ENCODE peak calls at places on chromosome 1, in seven cellular contexts. One of them, this sample, is unnamed.

GRCh38 chr1:193406901-193407300 is 220.5 kb upstream of the B3GALT2 start:
- DNase-seq in mucosa of descending colon: no peak
- DNase-seq in epithelial cell of esophagus: peak
- DNase-seq in posterior vena cava: no peak
- DNase-seq in SIG-M5: no peak
- DNase-seq in KBM-7: peak
- DNase-seq in activated naive CD4-positive, alpha-beta T cell treated with anti-CD3 and anti-CD28 coated beads, Interleukin-2, amount 50 U/mL, for 72 hours: no peak
- DNase-seq in this sample: peak

GRCh38 chr1:84060781-84061180 is 61.8 kb upstream of the TTLL7 start:
- DNase-seq in mucosa of descending colon: no peak
- DNase-seq in epithelial cell of esophagus: no peak
- DNase-seq in posterior vena cava: no peak
- DNase-seq in SIG-M5: no peak
- DNase-seq in KBM-7: no peak
- DNase-seq in activated naive CD4-positive, alpha-beta T cell treated with anti-CD3 and anti-CD28 coated beads, Interleukin-2, amount 50 U/mL, for 72 hours: no peak
- DNase-seq in this sample: no peak

GRCh38 chr1:243798726-243799125 is 51.3 kb downstream of the AKT3 start:
- DNase-seq in mucosa of descending colon: no peak
- DNase-seq in epithelial cell of esophagus: peak
- DNase-seq in posterior vena cava: no peak
- DNase-seq in SIG-M5: no peak
- DNase-seq in KBM-7: no peak
- DNase-seq in activated naive CD4-positive, alpha-beta T cell treated with anti-CD3 and anti-CD28 coated beads, Interleukin-2, amount 50 U/mL, for 72 hours: no peak
- DNase-seq in this sample: no peak

GRCh38 chr1:93774707-93775106 is 93.1 kb upstream of the BCAR3 start:
- DNase-seq in mucosa of descending colon: no peak
- DNase-seq in epithelial cell of esophagus: no peak
- DNase-seq in posterior vena cava: no peak
- DNase-seq in SIG-M5: no peak
- DNase-seq in KBM-7: no peak
- DNase-seq in activated naive CD4-positive, alpha-beta T cell treated with anti-CD3 and anti-CD28 coated beads, Interleukin-2, amount 50 U/mL, for 72 hours: no peak
- DNase-seq in this sample: no peak

GRCh38 chr1:68015960-68016359 is 34.5 kb downstream of the DIRAS3 start:
- DNase-seq in mucosa of descending colon: no peak
- DNase-seq in epithelial cell of esophagus: no peak
- DNase-seq in posterior vena cava: no peak
- DNase-seq in SIG-M5: no peak
- DNase-seq in KBM-7: no peak
- DNase-seq in activated naive CD4-positive, alpha-beta T cell treated with anti-CD3 and anti-CD28 coated beads, Interleukin-2, amount 50 U/mL, for 72 hours: no peak
- DNase-seq in this sample: no peak

GRCh38 chr1:23483327-23484252 is at the start of gene ASAP3:
- DNase-seq in mucosa of descending colon: peak
- DNase-seq in epithelial cell of esophagus: peak
- DNase-seq in posterior vena cava: no peak
- DNase-seq in SIG-M5: no peak
- DNase-seq in KBM-7: no peak
- DNase-seq in activated naive CD4-positive, alpha-beta T cell treated with anti-CD3 and anti-CD28 coated beads, Interleukin-2, amount 50 U/mL, for 72 hours: peak
- DNase-seq in this sample: no peak

GRCh38 chr1:180094705-180095280 is 59.9 kb upstream of the QSOX1 start:
- DNase-seq in mucosa of descending colon: no peak
- DNase-seq in epithelial cell of esophagus: no peak
- DNase-seq in posterior vena cava: no peak
- DNase-seq in SIG-M5: no peak
- DNase-seq in KBM-7: no peak
- DNase-seq in activated naive CD4-positive, alpha-beta T cell treated with anti-CD3 and anti-CD28 coated beads, Interleukin-2, amount 50 U/mL, for 72 hours: no peak
- DNase-seq in this sample: no peak

GRCh38 chr1:209850342-209850979 is 22.7 kb downstream of the UTP25 start:
- DNase-seq in mucosa of descending colon: peak
- DNase-seq in epithelial cell of esophagus: peak
- DNase-seq in posterior vena cava: no peak
- DNase-seq in SIG-M5: no peak
- DNase-seq in KBM-7: peak
- DNase-seq in activated naive CD4-positive, alpha-beta T cell treated with anti-CD3 and anti-CD28 coated beads, Interleukin-2, amount 50 U/mL, for 72 hours: no peak
- DNase-seq in this sample: peak

GRCh38 chr1:206739411-206740076 is 31.0 kb upstream of the IL19 start:
- DNase-seq in mucosa of descending colon: no peak
- DNase-seq in epithelial cell of esophagus: no peak
- DNase-seq in posterior vena cava: no peak
- DNase-seq in SIG-M5: no peak
- DNase-seq in KBM-7: no peak
- DNase-seq in activated naive CD4-positive, alpha-beta T cell treated with anti-CD3 and anti-CD28 coated beads, Interleukin-2, amount 50 U/mL, for 72 hours: peak
- DNase-seq in this sample: peak

GRCh38 chr1:159122005-159122621 is 45.5 kb upstream of the AIM2 start:
- DNase-seq in mucosa of descending colon: no peak
- DNase-seq in epithelial cell of esophagus: peak
- DNase-seq in posterior vena cava: no peak
- DNase-seq in SIG-M5: no peak
- DNase-seq in KBM-7: no peak
- DNase-seq in activated naive CD4-positive, alpha-beta T cell treated with anti-CD3 and anti-CD28 coated beads, Interleukin-2, amount 50 U/mL, for 72 hours: no peak
- DNase-seq in this sample: no peak

GRCh38 chr1:45266151-45266801 is 59.9 kb upstream of the ZSWIM5 start:
- DNase-seq in mucosa of descending colon: peak
- DNase-seq in epithelial cell of esophagus: peak
- DNase-seq in posterior vena cava: peak
- DNase-seq in SIG-M5: no peak
- DNase-seq in KBM-7: no peak
- DNase-seq in activated naive CD4-positive, alpha-beta T cell treated with anti-CD3 and anti-CD28 coated beads, Interleukin-2, amount 50 U/mL, for 72 hours: no peak
- DNase-seq in this sample: no peak

GRCh38 chr1:118304722-118305344 is 119.8 kb upstream of the SPAG17 start:
- DNase-seq in mucosa of descending colon: no peak
- DNase-seq in epithelial cell of esophagus: peak
- DNase-seq in posterior vena cava: no peak
- DNase-seq in SIG-M5: no peak
- DNase-seq in KBM-7: no peak
- DNase-seq in activated naive CD4-positive, alpha-beta T cell treated with anti-CD3 and anti-CD28 coated beads, Interleukin-2, amount 50 U/mL, for 72 hours: no peak
- DNase-seq in this sample: peak

GRCh38 chr1:159978107-159978398 is 24.0 kb upstream of the SLAMF9 start:
- DNase-seq in mucosa of descending colon: no peak
- DNase-seq in epithelial cell of esophagus: no peak
- DNase-seq in posterior vena cava: no peak
- DNase-seq in SIG-M5: no peak
- DNase-seq in KBM-7: no peak
- DNase-seq in activated naive CD4-positive, alpha-beta T cell treated with anti-CD3 and anti-CD28 coated beads, Interleukin-2, amount 50 U/mL, for 72 hours: no peak
- DNase-seq in this sample: no peak

GRCh38 chr1:94248956-94249688 is 11.7 kb upstream of the ARHGAP29 start:
- DNase-seq in mucosa of descending colon: no peak
- DNase-seq in epithelial cell of esophagus: peak
- DNase-seq in posterior vena cava: no peak
- DNase-seq in SIG-M5: no peak
- DNase-seq in KBM-7: no peak
- DNase-seq in activated naive CD4-positive, alpha-beta T cell treated with anti-CD3 and anti-CD28 coated beads, Interleukin-2, amount 50 U/mL, for 72 hours: no peak
- DNase-seq in this sample: no peak

GRCh38 chr1:19287436-19288185 is 959 bp downstream of the AKR7A3 start:
- DNase-seq in mucosa of descending colon: peak
- DNase-seq in epithelial cell of esophagus: no peak
- DNase-seq in posterior vena cava: no peak
- DNase-seq in SIG-M5: no peak
- DNase-seq in KBM-7: no peak
- DNase-seq in activated naive CD4-positive, alpha-beta T cell treated with anti-CD3 and anti-CD28 coated beads, Interleukin-2, amount 50 U/mL, for 72 hours: no peak
- DNase-seq in this sample: no peak

GRCh38 chr1:221564891-221565290 is 177.0 kb downstream of the DUSP10 start:
- DNase-seq in mucosa of descending colon: no peak
- DNase-seq in epithelial cell of esophagus: no peak
- DNase-seq in posterior vena cava: no peak
- DNase-seq in SIG-M5: no peak
- DNase-seq in KBM-7: no peak
- DNase-seq in activated naive CD4-positive, alpha-beta T cell treated with anti-CD3 and anti-CD28 coated beads, Interleukin-2, amount 50 U/mL, for 72 hours: no peak
- DNase-seq in this sample: no peak

GRCh38 chr1:220894025-220894923 is 15.0 kb downstream of the HLX start:
- DNase-seq in mucosa of descending colon: no peak
- DNase-seq in epithelial cell of esophagus: no peak
- DNase-seq in posterior vena cava: no peak
- DNase-seq in SIG-M5: no peak
- DNase-seq in KBM-7: no peak
- DNase-seq in activated naive CD4-positive, alpha-beta T cell treated with anti-CD3 and anti-CD28 coated beads, Interleukin-2, amount 50 U/mL, for 72 hours: no peak
- DNase-seq in this sample: no peak

GRCh38 chr1:44417351-44418021 is 12.4 kb downstream of the RNF220 start:
- DNase-seq in mucosa of descending colon: peak
- DNase-seq in epithelial cell of esophagus: no peak
- DNase-seq in posterior vena cava: no peak
- DNase-seq in SIG-M5: no peak
- DNase-seq in KBM-7: no peak
- DNase-seq in activated naive CD4-positive, alpha-beta T cell treated with anti-CD3 and anti-CD28 coated beads, Interleukin-2, amount 50 U/mL, for 72 hours: no peak
- DNase-seq in this sample: no peak

GRCh38 chr1:26733982-26734381 is 38.2 kb downstream of the ARID1A start:
- DNase-seq in mucosa of descending colon: no peak
- DNase-seq in epithelial cell of esophagus: peak
- DNase-seq in posterior vena cava: no peak
- DNase-seq in SIG-M5: no peak
- DNase-seq in KBM-7: no peak
- DNase-seq in activated naive CD4-positive, alpha-beta T cell treated with anti-CD3 and anti-CD28 coated beads, Interleukin-2, amount 50 U/mL, for 72 hours: no peak
- DNase-seq in this sample: peak

GRCh38 chr1:228037401-228038386 is 30.9 kb downstream of the WNT3A start:
- DNase-seq in mucosa of descending colon: peak
- DNase-seq in epithelial cell of esophagus: peak
- DNase-seq in posterior vena cava: peak
- DNase-seq in SIG-M5: no peak
- DNase-seq in KBM-7: no peak
- DNase-seq in activated naive CD4-positive, alpha-beta T cell treated with anti-CD3 and anti-CD28 coated beads, Interleukin-2, amount 50 U/mL, for 72 hours: peak
- DNase-seq in this sample: no peak

GRCh38 chr1:19861034-19861433 is 21.2 kb upstream of the OTUD3 start:
- DNase-seq in mucosa of descending colon: no peak
- DNase-seq in epithelial cell of esophagus: peak
- DNase-seq in posterior vena cava: no peak
- DNase-seq in SIG-M5: no peak
- DNase-seq in KBM-7: no peak
- DNase-seq in activated naive CD4-positive, alpha-beta T cell treated with anti-CD3 and anti-CD28 coated beads, Interleukin-2, amount 50 U/mL, for 72 hours: no peak
- DNase-seq in this sample: no peak

GRCh38 chr1:32892368-32893197 is 6.3 kb downstream of the HPCA start:
- DNase-seq in mucosa of descending colon: peak
- DNase-seq in epithelial cell of esophagus: peak
- DNase-seq in posterior vena cava: peak
- DNase-seq in SIG-M5: no peak
- DNase-seq in KBM-7: peak
- DNase-seq in activated naive CD4-positive, alpha-beta T cell treated with anti-CD3 and anti-CD28 coated beads, Interleukin-2, amount 50 U/mL, for 72 hours: no peak
- DNase-seq in this sample: no peak

GRCh38 chr1:10308001-10308400 is 90.9 kb upstream of the PGD start:
- DNase-seq in mucosa of descending colon: no peak
- DNase-seq in epithelial cell of esophagus: no peak
- DNase-seq in posterior vena cava: no peak
- DNase-seq in SIG-M5: no peak
- DNase-seq in KBM-7: no peak
- DNase-seq in activated naive CD4-positive, alpha-beta T cell treated with anti-CD3 and anti-CD28 coated beads, Interleukin-2, amount 50 U/mL, for 72 hours: no peak
- DNase-seq in this sample: no peak

GRCh38 chr1:35454175-35454574 is 103.0 kb downstream of the KIAA0319L start:
- DNase-seq in mucosa of descending colon: no peak
- DNase-seq in epithelial cell of esophagus: no peak
- DNase-seq in posterior vena cava: no peak
- DNase-seq in SIG-M5: no peak
- DNase-seq in KBM-7: no peak
- DNase-seq in activated naive CD4-positive, alpha-beta T cell treated with anti-CD3 and anti-CD28 coated beads, Interleukin-2, amount 50 U/mL, for 72 hours: no peak
- DNase-seq in this sample: peak

GRCh38 chr1:103788377-103788776 is 38.7 kb downstream of the AMY1C start:
- DNase-seq in mucosa of descending colon: no peak
- DNase-seq in epithelial cell of esophagus: peak
- DNase-seq in posterior vena cava: no peak
- DNase-seq in SIG-M5: no peak
- DNase-seq in KBM-7: peak
- DNase-seq in activated naive CD4-positive, alpha-beta T cell treated with anti-CD3 and anti-CD28 coated beads, Interleukin-2, amount 50 U/mL, for 72 hours: no peak
- DNase-seq in this sample: peak

GRCh38 chr1:28950006-28950405 is 35.6 kb downstream of the EPB41 start:
- DNase-seq in mucosa of descending colon: no peak
- DNase-seq in epithelial cell of esophagus: no peak
- DNase-seq in posterior vena cava: no peak
- DNase-seq in SIG-M5: no peak
- DNase-seq in KBM-7: no peak
- DNase-seq in activated naive CD4-positive, alpha-beta T cell treated with anti-CD3 and anti-CD28 coated beads, Interleukin-2, amount 50 U/mL, for 72 hours: no peak
- DNase-seq in this sample: no peak

GRCh38 chr1:38039386-38039933 is 7.1 kb downstream of the POU3F1 start:
- DNase-seq in mucosa of descending colon: no peak
- DNase-seq in epithelial cell of esophagus: no peak
- DNase-seq in posterior vena cava: no peak
- DNase-seq in SIG-M5: no peak
- DNase-seq in KBM-7: no peak
- DNase-seq in activated naive CD4-positive, alpha-beta T cell treated with anti-CD3 and anti-CD28 coated beads, Interleukin-2, amount 50 U/mL, for 72 hours: no peak
- DNase-seq in this sample: no peak

GRCh38 chr1:184160942-184161698 is 109.6 kb downstream of the TSEN15 start:
- DNase-seq in mucosa of descending colon: no peak
- DNase-seq in epithelial cell of esophagus: no peak
- DNase-seq in posterior vena cava: no peak
- DNase-seq in SIG-M5: no peak
- DNase-seq in KBM-7: no peak
- DNase-seq in activated naive CD4-positive, alpha-beta T cell treated with anti-CD3 and anti-CD28 coated beads, Interleukin-2, amount 50 U/mL, for 72 hours: no peak
- DNase-seq in this sample: no peak

GRCh38 chr1:194039578-194039977 is 853.2 kb upstream of the B3GALT2 start:
- DNase-seq in mucosa of descending colon: no peak
- DNase-seq in epithelial cell of esophagus: peak
- DNase-seq in posterior vena cava: no peak
- DNase-seq in SIG-M5: no peak
- DNase-seq in KBM-7: no peak
- DNase-seq in activated naive CD4-positive, alpha-beta T cell treated with anti-CD3 and anti-CD28 coated beads, Interleukin-2, amount 50 U/mL, for 72 hours: no peak
- DNase-seq in this sample: no peak

GRCh38 chr1:24940231-24940630 is 10.2 kb upstream of the RUNX3 start:
- DNase-seq in mucosa of descending colon: no peak
- DNase-seq in epithelial cell of esophagus: no peak
- DNase-seq in posterior vena cava: no peak
- DNase-seq in SIG-M5: no peak
- DNase-seq in KBM-7: no peak
- DNase-seq in activated naive CD4-positive, alpha-beta T cell treated with anti-CD3 and anti-CD28 coated beads, Interleukin-2, amount 50 U/mL, for 72 hours: no peak
- DNase-seq in this sample: no peak

GRCh38 chr1:30840904-30841598 is 67.5 kb downstream of the SDC3 start:
- DNase-seq in mucosa of descending colon: no peak
- DNase-seq in epithelial cell of esophagus: no peak
- DNase-seq in posterior vena cava: no peak
- DNase-seq in SIG-M5: no peak
- DNase-seq in KBM-7: peak
- DNase-seq in activated naive CD4-positive, alpha-beta T cell treated with anti-CD3 and anti-CD28 coated beads, Interleukin-2, amount 50 U/mL, for 72 hours: no peak
- DNase-seq in this sample: peak

GRCh38 chr1:207321790-207322530 is 482 bp downstream of the CD55 start:
- DNase-seq in mucosa of descending colon: no peak
- DNase-seq in epithelial cell of esophagus: peak
- DNase-seq in posterior vena cava: no peak
- DNase-seq in SIG-M5: no peak
- DNase-seq in KBM-7: peak
- DNase-seq in activated naive CD4-positive, alpha-beta T cell treated with anti-CD3 and anti-CD28 coated beads, Interleukin-2, amount 50 U/mL, for 72 hours: no peak
- DNase-seq in this sample: no peak

GRCh38 chr1:178189814-178190213 is 95.9 kb downstream of the RASAL2 start:
- DNase-seq in mucosa of descending colon: no peak
- DNase-seq in epithelial cell of esophagus: peak
- DNase-seq in posterior vena cava: no peak
- DNase-seq in SIG-M5: no peak
- DNase-seq in KBM-7: peak
- DNase-seq in activated naive CD4-positive, alpha-beta T cell treated with anti-CD3 and anti-CD28 coated beads, Interleukin-2, amount 50 U/mL, for 72 hours: no peak
- DNase-seq in this sample: peak

GRCh38 chr1:117138556-117138955 is 17.0 kb upstream of the TRIM45 start:
- DNase-seq in mucosa of descending colon: no peak
- DNase-seq in epithelial cell of esophagus: no peak
- DNase-seq in posterior vena cava: no peak
- DNase-seq in SIG-M5: no peak
- DNase-seq in KBM-7: no peak
- DNase-seq in activated naive CD4-positive, alpha-beta T cell treated with anti-CD3 and anti-CD28 coated beads, Interleukin-2, amount 50 U/mL, for 72 hours: no peak
- DNase-seq in this sample: no peak

GRCh38 chr1:37691497-37692077 is 729 bp upstream of the CDCA8 start:
- DNase-seq in mucosa of descending colon: peak
- DNase-seq in epithelial cell of esophagus: peak
- DNase-seq in posterior vena cava: peak
- DNase-seq in SIG-M5: no peak
- DNase-seq in KBM-7: peak
- DNase-seq in activated naive CD4-positive, alpha-beta T cell treated with anti-CD3 and anti-CD28 coated beads, Interleukin-2, amount 50 U/mL, for 72 hours: peak
- DNase-seq in this sample: peak

GRCh38 chr1:54653036-54653435 is 11.4 kb downstream of the MROH7 start:
- DNase-seq in mucosa of descending colon: no peak
- DNase-seq in epithelial cell of esophagus: no peak
- DNase-seq in posterior vena cava: no peak
- DNase-seq in SIG-M5: no peak
- DNase-seq in KBM-7: no peak
- DNase-seq in activated naive CD4-positive, alpha-beta T cell treated with anti-CD3 and anti-CD28 coated beads, Interleukin-2, amount 50 U/mL, for 72 hours: no peak
- DNase-seq in this sample: no peak

GRCh38 chr1:154327466-154328317 is 2.4 kb downstream of the ATP8B2 start:
- DNase-seq in mucosa of descending colon: no peak
- DNase-seq in epithelial cell of esophagus: peak
- DNase-seq in posterior vena cava: no peak
- DNase-seq in SIG-M5: no peak
- DNase-seq in KBM-7: peak
- DNase-seq in activated naive CD4-positive, alpha-beta T cell treated with anti-CD3 and anti-CD28 coated beads, Interleukin-2, amount 50 U/mL, for 72 hours: no peak
- DNase-seq in this sample: no peak

GRCh38 chr1:116495534-116495933 is 75.3 kb downstream of the CD58 start:
- DNase-seq in mucosa of descending colon: no peak
- DNase-seq in epithelial cell of esophagus: no peak
- DNase-seq in posterior vena cava: no peak
- DNase-seq in SIG-M5: no peak
- DNase-seq in KBM-7: no peak
- DNase-seq in activated naive CD4-positive, alpha-beta T cell treated with anti-CD3 and anti-CD28 coated beads, Interleukin-2, amount 50 U/mL, for 72 hours: no peak
- DNase-seq in this sample: no peak

This sample was measured in MV-4-11.